ENCODE peak calls at places on chromosomes 5 and 9, in eight cellular contexts. O is CD8-positive, alpha-beta T cell; G is T-helper 17 cell; P is tibial artery; Y is IMR-90; E is A549; S is stomach; X is DND-41. Z is an unnamed sample. For H3K9me3, the result is how much of the 10 kb centered on the place peaks cover.

GRCh38 chr9:27503623-27504022 is 20.5 kb upstream of the IFNK start:
- DNase-seq in O (no peak), G (no peak), P (no peak), Y (no peak), E (no peak), S (no peak), X (no peak), Z (no peak)

GRCh38 chr5:133950821-133951612 is 17.4 kb downstream of the C5orf15 start:
- DNase-seq in O (no peak), G (no peak), P (no peak), Y (no peak), E (no peak), S (no peak), X (no peak), Z (no peak)

GRCh38 chr5:146390469-146390868 is 51.8 kb downstream of the POU4F3 start:
- DNase-seq in O (no peak), G (no peak), P (no peak), Y (no peak), E (no peak), S (no peak), X (no peak), Z (no peak)

GRCh38 chr9:131657456-131657855 is 82.4 kb downstream of the RAPGEF1 start:
- DNase-seq in O (no peak), G (no peak), P (no peak), Y (no peak), E (no peak), S (no peak), X (no peak), Z (no peak)

GRCh38 chr5:154214236-154215106 is 23.9 kb downstream of the GALNT10 start:
- DNase-seq in O (no peak), G (no peak), P (no peak), Y (peak), E (peak), S (no peak), X (no peak), Z (no peak)

GRCh38 chr5:117380316-117380715 is 805.7 kb upstream of the SEMA6A start:
- DNase-seq in O (no peak), G (no peak), P (no peak), Y (no peak), E (no peak), S (no peak), X (no peak), Z (no peak)

GRCh38 chr5:115124741-115125140 is 45.0 kb downstream of the TRIM36 start:
- DNase-seq in O (no peak), G (no peak), P (no peak), Y (no peak), E (no peak), S (no peak), X (no peak), Z (no peak)

GRCh38 chr5:148145916-148146315 is 22.4 kb upstream of the SPINK14 start:
- DNase-seq in O (no peak), G (no peak), P (no peak), Y (peak), E (no peak), S (peak), X (no peak), Z (no peak)

GRCh38 chr5:58717303-58718012 is 134.6 kb downstream of the RAB3C start:
- DNase-seq in O (no peak), G (no peak), P (no peak), Y (no peak), E (no peak), S (no peak), X (no peak), Z (no peak)

GRCh38 chr5:120942551-120942950 is 478.5 kb downstream of the PRR16 start:
- DNase-seq in O (no peak), G (no peak), P (no peak), Y (peak), E (no peak), S (no peak), X (peak), Z (no peak)

GRCh38 chr5:107365355-107366109 is 305.2 kb downstream of the EFNA5 start:
- DNase-seq in O (no peak), G (no peak), P (no peak), Y (no peak), E (no peak), S (no peak), X (no peak), Z (no peak)

GRCh38 chr5:157533011-157533481 is 42.5 kb downstream of the ADAM19 start:
- DNase-seq in O (no peak), G (no peak), P (peak), Y (no peak), E (no peak), S (no peak), X (no peak), Z (no peak)

GRCh38 chr5:154603978-154604679 is 126.1 kb upstream of the HAND1 start:
- DNase-seq in O (no peak), G (no peak), P (no peak), Y (peak), E (no peak), S (no peak), X (no peak), Z (no peak)

DNA sequence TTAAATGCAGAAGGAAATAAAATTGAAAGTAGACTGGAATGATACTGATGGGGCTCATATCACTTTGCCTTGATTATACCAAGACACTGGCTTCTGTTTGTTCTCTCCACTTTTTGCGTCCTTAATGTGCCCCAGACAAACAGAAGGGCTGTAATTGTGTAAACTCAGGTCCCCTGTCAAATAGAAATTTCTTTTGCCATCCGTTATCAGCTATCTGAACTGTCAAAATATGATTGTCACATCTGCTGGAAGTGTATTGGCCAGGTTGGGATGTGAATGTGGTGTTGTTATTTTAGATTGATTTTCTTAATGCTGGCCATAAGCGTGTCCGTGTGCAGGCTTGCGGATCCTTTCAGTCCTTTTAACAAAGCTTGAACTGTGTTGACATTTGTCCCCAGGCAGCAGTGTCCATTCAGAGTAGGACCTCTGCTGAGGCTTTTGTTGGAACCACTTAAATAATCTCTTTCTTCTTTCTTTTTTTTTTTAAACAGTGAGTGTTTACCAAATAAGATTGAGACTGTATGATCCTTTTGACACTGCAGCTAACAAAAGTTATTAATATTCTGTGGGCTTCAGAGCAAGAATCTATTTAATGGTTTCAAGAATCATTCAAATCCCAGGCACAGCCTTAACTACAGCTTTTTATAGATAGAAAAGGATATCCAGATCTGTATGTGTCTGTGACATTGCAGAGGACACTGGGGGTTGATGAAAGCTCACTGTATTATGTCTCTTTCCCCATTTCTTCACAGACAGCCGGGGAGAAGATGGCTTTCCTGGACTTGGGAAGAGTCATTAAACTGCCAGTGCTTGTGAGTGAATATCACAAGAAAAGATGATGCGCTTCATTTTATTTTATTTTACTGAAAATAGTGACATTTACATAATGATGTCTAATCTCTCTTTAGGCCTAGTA is 171.7 kb downstream of the ZNF608 start:
- DNase-seq in O (no peak), G (no peak), P (no peak), Y (no peak), E (no peak), S (no peak), X (no peak), Z (no peak)
- H3K9me3 ChIP-seq in O (under half), G (under half), P (under half), Y (under half), E (under half), S (under half), X (under half), Z (under half)

GRCh38 chr5:2910401-2911175 is 159.1 kb upstream of the IRX2 start:
- DNase-seq in O (no peak), G (no peak), P (no peak), Y (no peak), E (no peak), S (no peak), X (no peak), Z (no peak)

GRCh38 chr5:2905741-2906140 is 154.3 kb upstream of the IRX2 start:
- DNase-seq in O (no peak), G (no peak), P (peak), Y (no peak), E (no peak), S (no peak), X (no peak), Z (no peak)

GRCh38 chr5:2906302-2907090 is 155.0 kb upstream of the IRX2 start:
- DNase-seq in O (no peak), G (no peak), P (peak), Y (no peak), E (no peak), S (no peak), X (no peak), Z (no peak)

GRCh38 chr5:2908086-2908485 is 156.6 kb upstream of the IRX2 start:
- DNase-seq in O (no peak), G (no peak), P (peak), Y (no peak), E (no peak), S (no peak), X (no peak), Z (no peak)

DNA sequence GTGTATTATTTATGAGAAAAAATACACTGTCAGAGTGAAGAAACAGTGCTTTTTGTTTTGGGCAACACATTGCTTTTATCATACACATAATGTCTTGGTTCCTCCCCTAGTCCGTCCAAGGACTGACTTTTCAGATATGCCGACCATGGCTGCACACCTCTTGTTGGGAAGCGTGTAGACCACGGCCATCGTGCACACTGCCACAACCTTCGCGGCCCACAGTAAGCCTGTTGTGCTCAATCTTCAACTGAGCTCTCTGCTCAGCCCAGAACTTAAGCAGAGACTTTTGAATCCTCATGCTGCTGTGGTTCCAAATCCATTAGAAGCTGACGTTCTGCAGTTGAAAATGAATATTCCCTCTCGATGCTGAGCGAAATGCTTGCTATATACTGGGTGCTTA is 157.6 kb upstream of the IRX2 start:
- DNase-seq in O (no peak), G (no peak), P (peak), Y (no peak), E (no peak), S (peak), X (no peak), Z (no peak)
- H3K9me3 ChIP-seq in O (under half), G (under half), P (under half), Y (under half), E (under half), S (under half), X (under half), Z (under half)

GRCh38 chr5:179368806-179369529 is 23.7 kb upstream of the ADAMTS2 start:
- DNase-seq in O (no peak), G (no peak), P (peak), Y (no peak), E (no peak), S (no peak), X (no peak), Z (no peak)

GRCh38 chr5:179371123-179371515 is 25.9 kb upstream of the ADAMTS2 start:
- DNase-seq in O (no peak), G (no peak), P (no peak), Y (no peak), E (no peak), S (no peak), X (no peak), Z (no peak)

GRCh38 chr5:179368016-179368805 is 22.9 kb upstream of the ADAMTS2 start:
- DNase-seq in O (no peak), G (no peak), P (no peak), Y (no peak), E (no peak), S (no peak), X (no peak), Z (no peak)

GRCh38 chr5:179370490-179371122 is 25.3 kb upstream of the ADAMTS2 start:
- DNase-seq in O (no peak), G (no peak), P (peak), Y (no peak), E (no peak), S (no peak), X (no peak), Z (no peak)

GRCh38 chr5:179369530-179369884 is 24.2 kb upstream of the ADAMTS2 start:
- DNase-seq in O (no peak), G (no peak), P (peak), Y (no peak), E (no peak), S (no peak), X (no peak), Z (no peak)
- H3K9me3 ChIP-seq in O (under half), G (under half), P (under half), Y (under half), E (under half), S (under half), X (under half), Z (under half)

DNA sequence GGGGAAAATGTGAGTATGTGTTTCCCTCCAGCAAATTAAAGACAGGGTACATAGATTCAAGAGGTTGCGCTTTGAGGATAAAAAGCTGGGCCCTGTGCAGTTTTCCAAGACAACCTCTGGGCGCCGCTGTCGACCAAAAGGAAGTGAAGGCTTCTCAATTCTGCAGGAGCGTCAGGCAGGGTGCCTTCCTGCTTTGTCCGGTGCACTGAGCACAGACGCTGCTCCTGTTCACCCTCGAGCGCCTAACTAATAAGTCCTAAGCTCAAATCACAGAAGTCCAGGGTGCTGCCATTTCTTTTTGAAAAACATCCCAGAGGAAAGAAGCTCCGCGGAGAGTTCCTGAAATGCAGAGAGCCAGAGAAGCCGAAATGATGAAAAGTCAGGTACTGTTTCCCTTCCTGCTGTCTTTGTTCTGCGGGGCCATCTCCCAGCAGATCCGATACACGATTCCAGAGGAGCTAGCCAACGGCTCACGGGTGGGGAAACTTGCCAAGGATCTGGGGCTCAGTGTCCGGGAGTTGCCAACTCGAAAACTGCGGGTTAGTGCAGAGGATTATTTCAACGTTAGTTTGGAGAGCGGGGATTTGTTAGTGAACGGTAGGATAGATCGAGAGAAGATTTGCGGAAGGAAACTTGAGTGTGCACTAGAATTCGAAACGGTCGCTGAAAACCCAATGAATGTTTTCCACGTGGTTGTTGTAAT is at the start of gene PCDHGB1:
- DNase-seq in O (no peak), G (no peak), P (no peak), Y (peak), E (peak), S (no peak), X (no peak), Z (peak)
- H3K9me3 ChIP-seq in O (under half), G (under half), P (half or more), Y (under half), E (under half), S (half or more), X (under half), Z (under half)

GRCh38 chr5:151219138-151219537 is 4.8 kb downstream of the CCDC69 start:
- DNase-seq in O (no peak), G (no peak), P (no peak), Y (no peak), E (no peak), S (no peak), X (no peak), Z (no peak)
- H3K9me3 ChIP-seq in O (under half), G (under half), P (under half), Y (under half), E (under half), S (under half), X (under half), Z (under half)

GRCh38 chr5:178883815-178884430 is 11.8 kb upstream of the ZFP2 start:
- DNase-seq in O (no peak), G (no peak), P (no peak), Y (no peak), E (no peak), S (no peak), X (no peak), Z (no peak)
- H3K9me3 ChIP-seq in O (under half), G (under half), P (half or more), Y (half or more), E (half or more), S (half or more), X (half or more), Z (half or more)

DNA sequence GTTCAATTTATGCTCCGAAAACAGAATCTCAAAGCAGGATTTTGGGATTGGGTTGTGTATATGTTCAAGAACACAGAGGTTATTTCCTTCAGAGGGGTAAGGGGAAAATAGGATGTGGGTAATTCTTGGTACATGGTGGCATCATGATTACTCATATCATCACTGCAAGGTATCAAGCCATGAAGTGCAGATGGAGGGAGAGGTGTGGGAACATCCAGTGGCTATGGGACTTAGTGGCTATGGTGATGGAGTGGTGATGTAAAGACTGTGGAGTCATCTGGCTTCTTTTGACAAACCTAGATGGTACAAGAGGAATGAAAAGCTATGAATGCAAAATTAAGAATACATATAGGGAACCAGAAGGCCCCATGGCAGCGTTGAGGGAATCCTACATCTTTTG is 61.2 kb downstream of the SUB1 start:
- DNase-seq in O (no peak), G (no peak), P (no peak), Y (no peak), E (no peak), S (no peak), X (no peak), Z (no peak)
- H3K9me3 ChIP-seq in O (under half), G (under half), P (under half), Y (under half), E (under half), S (under half), X (under half), Z (under half)

GRCh38 chr5:179289756-179290385 is 55.4 kb downstream of the ADAMTS2 start:
- DNase-seq in O (no peak), G (no peak), P (peak), Y (no peak), E (no peak), S (no peak), X (no peak), Z (no peak)
- H3K9me3 ChIP-seq in O (under half), G (under half), P (under half), Y (under half), E (under half), S (under half), X (under half), Z (under half)

DNA sequence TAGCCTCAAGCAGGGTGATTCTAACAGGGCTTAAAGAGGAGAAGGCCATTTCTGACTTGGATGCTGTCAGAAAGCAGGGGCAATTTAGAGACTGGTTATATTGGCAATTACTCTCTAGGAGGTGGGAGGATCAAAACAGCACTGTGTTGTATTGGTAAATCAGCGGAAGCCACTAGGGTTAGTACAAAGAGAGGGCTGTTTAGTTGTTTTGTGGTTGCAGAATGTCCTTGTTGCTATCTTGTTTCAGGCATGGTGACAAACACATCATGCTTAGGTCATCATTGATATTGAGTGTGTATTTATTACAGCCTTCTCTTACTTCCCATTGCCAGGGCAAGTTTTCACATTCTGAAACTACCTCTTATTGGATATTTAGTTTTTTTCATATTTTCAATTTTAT is 165.3 kb downstream of the TAF11L14 start:
- DNase-seq in O (no peak), G (no peak), P (no peak), Y (no peak), E (no peak), S (no peak), X (no peak), Z (no peak)
- H3K9me3 ChIP-seq in O (under half), G (under half), P (under half), Y (under half), E (under half), S (under half), X (under half), Z (under half)

Z was measured in CD8-positive, alpha-beta memory T cell.